ENCODE peak calls at places on chromosomes 4 and X, in ten cellular contexts. B is NCI-H82; J is fibroblast of mammary gland; K is GM12892; T is CD4-positive, alpha-beta memory T cell; I is Ammon's horn; Z is Jurkat, Clone E6-1; Q is HCT116; N is H9; F is AG08396. R is an unnamed sample.

GRCh38 chr4:5812506-5813229 is 80.2 kb downstream of the CRMP1 start:
- DNase-seq in B (peak; percentile 83), N (no peak), T (peak; percentile 6), I (peak; percentile 80), K (peak; percentile 54), F (peak; percentile 79), J (peak; percentile 84), Q (peak; percentile 62), Z (peak; percentile 69), R (peak; percentile 1)

GRCh38 chr4:140703463-140703862 is 52.7 kb downstream of the TBC1D9 start:
- DNase-seq in B (no peak), T (no peak), Q (no peak), I (no peak), N (no peak), F (no peak), Z (no peak), J (peak; percentile 41), K (no peak), R (no peak)

GRCh38 chr4:142434519-142435224 is 411.4 kb downstream of the INPP4B start:
- DNase-seq in I (no peak), K (no peak), Q (peak; percentile 4), Z (no peak), T (no peak), B (peak; percentile 8), J (no peak), F (no peak), N (peak; percentile 36), R (peak; percentile 1)

GRCh38 chr4:184166736-184167135 is 50.9 kb downstream of the ENPP6 start:
- DNase-seq in B (no peak), T (no peak), K (no peak), Z (no peak), N (peak; percentile 71), F (no peak), Q (no peak), I (no peak), J (no peak), R (no peak)

GRCh38 chr4:79209822-79210635 is 115.8 kb downstream of the NAA11 start:
- DNase-seq in I (no peak), B (no peak), Q (no peak), F (no peak), N (peak; percentile 32), J (no peak), T (no peak), K (no peak), Z (peak; percentile 41), R (no peak)

GRCh38 chrX:139475432-139475831 is 55.1 kb upstream of the F9 start:
- DNase-seq in J (no peak), K (no peak), Q (no peak), N (no peak), T (no peak), I (no peak), Z (no peak), F (no peak), B (no peak), R (no peak)

GRCh38 chr4:70722199-70722791 is 531 bp downstream of the RUFY3 start:
- DNase-seq in B (peak; percentile 77), K (no peak), I (peak; percentile 82), F (peak; percentile 48), Z (peak; percentile 58), J (peak; percentile 88), Q (no peak), T (peak; percentile 41), N (no peak), R (peak; percentile 45)

GRCh38 chrX:17697191-17697590 is 40.1 kb upstream of the SCML1 start:
- DNase-seq in T (no peak), F (no peak), Q (no peak), K (no peak), I (peak; percentile 4), B (no peak), Z (no peak), J (peak; percentile 42), N (no peak), R (no peak)

GRCh38 chr4:37981844-37982720 is 21.9 kb downstream of the PTTG2 start:
- DNase-seq in F (peak; percentile 36), I (peak; percentile 56), B (no peak), T (no peak), J (no peak), Q (no peak), K (no peak), Z (no peak), N (no peak), R (no peak)

GRCh38 chr4:112060212-112060611 is 85.0 kb upstream of the FAM241A start:
- DNase-seq in N (no peak), F (no peak), K (no peak), Q (peak; percentile 33), J (peak; percentile 54), I (peak; percentile 7), T (no peak), Z (peak; percentile 37), B (peak; percentile 72), R (no peak)

GRCh38 chr4:10122236-10122932 is 5.8 kb upstream of the WDR1 start:
- DNase-seq in T (no peak), Q (no peak), K (no peak), F (no peak), I (no peak), J (no peak), N (no peak), Z (peak; percentile 71), B (no peak), R (no peak)

GRCh38 chr4:54495091-54495490 is 162.7 kb upstream of the KIT start:
- DNase-seq in T (no peak), F (no peak), B (peak; percentile 18), J (no peak), K (no peak), N (no peak), Z (no peak), I (no peak), Q (no peak), R (no peak)

GRCh38 chr4:108001540-108001939 is 11.9 kb downstream of the HADH start:
- DNase-seq in Q (no peak), F (no peak), Z (no peak), K (no peak), T (no peak), I (no peak), B (no peak), N (no peak), J (peak; percentile 16), R (no peak)

GRCh38 chr4:80235451-80235850 is 31.0 kb upstream of the FGF5 start:
- DNase-seq in Q (no peak), B (no peak), T (no peak), J (peak; percentile 28), K (no peak), F (no peak), N (no peak), Z (no peak), I (no peak), R (no peak)

GRCh38 chr4:80425701-80426100 is 90.2 kb downstream of the CFAP299 start:
- DNase-seq in F (no peak), B (no peak), T (no peak), J (no peak), I (no peak), Q (no peak), Z (no peak), K (no peak), N (no peak), R (no peak)

GRCh38 chrX:56978172-56978571 is 17.2 kb downstream of the SPIN3 start:
- DNase-seq in Z (peak; percentile 64), J (peak; percentile 57), K (peak; percentile 16), F (peak; percentile 41), T (peak; percentile 51), Q (peak; percentile 15), N (peak; percentile 35), B (peak; percentile 39), I (peak; percentile 20), R (peak; percentile 48)

GRCh38 chrX:119617511-119618164 is 11.4 kb upstream of the NKRF start:
- DNase-seq in Z (no peak), I (no peak), F (no peak), B (no peak), Q (no peak), J (no peak), K (no peak), N (no peak), T (no peak), R (no peak)

GRCh38 chrX:41087219-41087618 is 2.0 kb downstream of the USP9X start:
- DNase-seq in I (no peak), N (no peak), J (no peak), K (no peak), Z (no peak), F (no peak), Q (no peak), T (no peak), B (peak; percentile 17), R (peak; percentile 6)

GRCh38 chr4:158253350-158253980 is 43.2 kb downstream of the TMEM144 start:
- DNase-seq in T (peak; percentile 16), Q (peak; percentile 27), F (peak; percentile 55), N (no peak), J (peak; percentile 67), K (peak; percentile 5), Z (peak; percentile 23), I (peak; percentile 91), B (peak; percentile 67), R (peak; percentile 19)

GRCh38 chr4:2341911-2342652 is 76.4 kb downstream of the ZFYVE28 start:
- DNase-seq in K (no peak), B (no peak), F (no peak), N (peak; percentile 16), I (peak; percentile 1), Q (no peak), J (no peak), T (no peak), Z (no peak), R (no peak)

GRCh38 chr4:3419836-3420605 is 21.7 kb upstream of the HGFAC start:
- DNase-seq in Q (no peak), N (no peak), J (no peak), Z (no peak), B (no peak), F (no peak), T (no peak), K (no peak), I (no peak), R (no peak)

GRCh38 chr4:183541081-183542045 is 36.5 kb downstream of the ING2 start:
- DNase-seq in B (peak; percentile 33), N (peak; percentile 60), Q (no peak), Z (no peak), I (no peak), F (peak; percentile 24), T (no peak), K (no peak), J (peak; percentile 16), R (no peak)

GRCh38 chrX:25925956-25926355 is 212.2 kb upstream of the MAGEB18 start:
- DNase-seq in J (peak; percentile 17), F (no peak), B (no peak), T (no peak), Z (no peak), N (no peak), K (no peak), Q (no peak), I (no peak), R (no peak)

GRCh38 chr4:34158883-34159282 is 2085.4 kb downstream of the ARAP2 start:
- DNase-seq in T (no peak), J (peak; percentile 6), K (no peak), Q (no peak), Z (no peak), I (no peak), F (no peak), B (no peak), N (no peak), R (no peak)

GRCh38 chrX:103215768-103216085 is 819 bp downstream of the BEX4 start:
- DNase-seq in K (no peak), N (no peak), Q (no peak), J (no peak), B (peak; percentile 49), Z (no peak), I (peak; percentile 42), F (no peak), T (no peak), R (no peak)

GRCh38 chrX:791479-792034 is 161.0 kb downstream of the SHOX start:
- DNase-seq in Z (no peak), T (no peak), K (no peak), Q (no peak), B (no peak), N (peak; percentile 74), I (no peak), J (no peak), F (no peak), R (no peak)

R was measured in central memory CD4-positive, alpha-beta T cell.